ENCODE peak calls at places on chromosomes 11 and 22, in seven cellular contexts. B is aorta, R is heart right ventricle, M is cardiac muscle cell, W is OCI-LY7, Y is right atrium auricular region, L is adipocyte. O is an unnamed sample. For H3K4me1, the result is how much of the 10 kb centered on the place peaks cover.

GRCh38 chr22:43257549-43257948 is 70.6 kb upstream of the TTLL12 start:
- DNase-seq in L (no peak), W (no peak), B (no peak), Y (no peak), R (no peak), M (no peak), O (no peak)

GRCh38 chr11:110196884-110197420 is 99.5 kb downstream of the RDX start:
- DNase-seq in Y (peak), M (no peak), W (no peak), L (no peak), R (no peak), B (no peak), O (no peak)

GRCh38 chr11:113906038-113906437 is 1.4 kb downstream of the HTR3B start:
- DNase-seq in B (no peak), M (peak), Y (no peak), W (no peak), R (no peak), L (peak), O (no peak)

GRCh38 chr22:37174964-37175363 is 13.1 kb downstream of the C1QTNF6 start:
- DNase-seq in L (no peak), W (no peak), Y (no peak), M (no peak), R (no peak), B (no peak), O (no peak)

GRCh38 chr11:112274007-112274783 is 13.5 kb upstream of the PLET1 start:
- DNase-seq in W (no peak), B (no peak), L (no peak), R (no peak), M (peak), Y (no peak), O (no peak)

GRCh38 chr11:38019072-38019775 is 1421.2 kb upstream of the RAG2 start:
- DNase-seq in R (no peak), B (no peak), L (no peak), W (no peak), M (no peak), Y (no peak), O (no peak)

GRCh38 chr22:46734830-46735453 is 3.1 kb downstream of the CERK start:
- DNase-seq in R (no peak), B (peak), M (no peak), Y (no peak), W (peak), L (no peak), O (no peak)

GRCh38 chr22:22702874-22703570 is 58.6 kb downstream of the GGTLC2 start:
- DNase-seq in W (no peak), R (no peak), Y (no peak), M (no peak), L (no peak), B (no peak), O (no peak)

GRCh38 chr11:64094463-64095223 is 58.9 kb downstream of the FLRT1 start:
- DNase-seq in Y (no peak), R (no peak), B (no peak), M (no peak), W (no peak), L (no peak), O (peak)

GRCh38 chr11:61908730-61909622 is 8.4 kb downstream of the RAB3IL1 start:
- DNase-seq in M (peak), B (peak), L (no peak), W (no peak), R (peak), Y (no peak), O (peak)

GRCh38 chr11:26649884-26650283 is 72.0 kb downstream of the SLC5A12 start:
- DNase-seq in M (peak), L (peak), W (peak), Y (no peak), R (no peak), B (no peak), O (no peak)

GRCh38 chr11:11580831-11581492 is 40.8 kb downstream of the GALNT18 start:
- DNase-seq in M (no peak), B (no peak), W (no peak), Y (peak), R (no peak), L (no peak), O (no peak)

GRCh38 chr11:46330154-46330886 is 16.9 kb upstream of the DGKZ start:
- DNase-seq in Y (no peak), M (no peak), L (no peak), R (no peak), W (no peak), B (no peak), O (no peak)

GRCh38 chr22:20244744-20245576 is 23.2 kb downstream of the RTN4R start:
- DNase-seq in W (peak), B (no peak), R (no peak), M (no peak), L (no peak), Y (no peak), O (no peak)

GRCh38 chr11:17753641-17754040 is 19.1 kb downstream of the KCNC1 start:
- DNase-seq in L (no peak), R (no peak), B (peak), Y (no peak), W (no peak), M (no peak), O (peak)

GRCh38 chr11:81874627-81875026 is 859.0 kb downstream of the FAM181B start:
- DNase-seq in R (no peak), L (no peak), B (no peak), M (peak), W (peak), Y (no peak), O (no peak)

GRCh38 chr11:128416976-128417375 is 170.4 kb downstream of the ETS1 start:
- DNase-seq in W (no peak), Y (no peak), R (no peak), L (no peak), B (no peak), M (no peak), O (no peak)

GRCh38 chr11:35809561-35809960 is 134.3 kb upstream of the LDLRAD3 start:
- DNase-seq in W (no peak), L (no peak), R (no peak), M (no peak), B (no peak), Y (no peak), O (no peak)

GRCh38 chr22:17867160-17867785 is 93.0 kb upstream of the BID start:
- DNase-seq in R (peak), W (no peak), L (no peak), M (no peak), Y (no peak), B (peak), O (peak)

GRCh38 chr22:39206491-39206890 is 38.3 kb downstream of the PDGFB start:
- DNase-seq in W (no peak), M (no peak), L (no peak), R (no peak), Y (no peak), B (peak), O (no peak)

GRCh38 chr22:40583058-40583741 is 53.3 kb downstream of the MRTFA start:
- DNase-seq in B (no peak), L (no peak), Y (no peak), M (no peak), W (no peak), R (no peak), O (no peak)

GRCh38 chr11:16346975-16347374 is 9.4 kb downstream of the SOX6 start:
- DNase-seq in M (no peak), L (peak), R (no peak), B (no peak), W (no peak), Y (no peak), O (no peak)

GRCh38 chr11:69837791-69838190 is 18.6 kb upstream of the FGF3 start:
- DNase-seq in W (no peak), B (no peak), Y (no peak), M (no peak), R (no peak), L (no peak), O (no peak)

GRCh38 chr11:131910491-131911387 is 540.3 kb downstream of the NTM start:
- DNase-seq in W (no peak), B (no peak), M (peak), R (no peak), Y (no peak), L (peak), O (no peak)

GRCh38 chr22:44023404-44024287 is 456 bp upstream of the PARVB start:
- DNase-seq in L (peak), B (peak), M (peak), R (peak), W (no peak), Y (peak), O (peak)

GRCh38 chr11:128772814-128773213 is 78.9 kb downstream of the FLI1 start:
- DNase-seq in B (peak), W (peak), M (no peak), Y (no peak), L (no peak), R (peak), O (peak)

GRCh38 chr11:59641156-59641555 is 25.6 kb upstream of the OSBP start:
- DNase-seq in M (no peak), W (no peak), Y (no peak), L (no peak), B (no peak), R (no peak), O (no peak)

GRCh38 chr11:12122083-12122482 is 11.7 kb downstream of the MICAL2 start:
- DNase-seq in Y (no peak), M (no peak), R (no peak), L (no peak), B (no peak), W (no peak), O (no peak)

GRCh38 chr22:31286360-31287255 is 5.7 kb downstream of the PIK3IP1 start:
- DNase-seq in Y (no peak), W (peak), M (peak), B (no peak), R (no peak), L (no peak), O (no peak)

GRCh38 chr11:74011360-74012071 is 2.6 kb upstream of the UCP3 start:
- DNase-seq in B (no peak), W (no peak), R (no peak), M (no peak), L (peak), Y (no peak), O (no peak)

GRCh38 chr11:105811242-105811641 is 201.4 kb downstream of the GRIA4 start:
- DNase-seq in Y (no peak), R (no peak), L (no peak), M (no peak), W (no peak), B (no peak), O (no peak)

GRCh38 chr22:20408891-20409290 is 14.9 kb downstream of the ZNF74 start:
- DNase-seq in R (no peak), L (no peak), W (no peak), Y (no peak), M (no peak), B (peak), O (no peak)

GRCh38 chr11:124779568-124779967 is 17.5 kb upstream of the ESAM start:
- DNase-seq in B (no peak), M (no peak), L (no peak), Y (no peak), W (no peak), R (no peak), O (no peak)

DNA sequence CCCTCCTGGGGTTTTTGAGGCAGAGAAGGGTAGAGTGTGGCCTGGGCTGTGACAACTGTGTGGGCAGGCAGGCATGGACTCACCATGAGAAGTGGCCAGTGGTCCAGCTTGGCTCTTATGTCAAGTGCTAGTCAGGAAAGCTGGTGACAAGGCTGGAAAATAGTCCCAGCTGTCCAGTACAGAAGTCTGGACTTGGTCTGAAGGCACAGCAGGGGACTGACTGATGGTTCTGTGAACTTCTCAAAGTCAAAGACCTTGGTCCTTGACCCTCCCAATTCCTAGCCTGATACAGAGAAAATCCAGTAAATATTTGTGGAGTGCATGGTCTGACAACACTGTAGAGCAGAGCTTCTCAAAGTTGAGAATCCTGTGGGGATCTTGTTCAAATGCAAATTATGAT is 1.7 kb downstream of the PPFIBP2 start:
- DNase-seq in B (no peak), R (no peak), W (no peak), Y (no peak), L (no peak), M (no peak), O (no peak)
- H3K4me1 ChIP-seq in B (under half), R (under half), W (half or more), Y (under half), L (under half), M (under half), O (under half)

GRCh38 chr11:118791015-118791960 is at the start of gene DDX6:
- DNase-seq in M (peak), R (peak), W (peak), L (peak), Y (peak), B (peak), O (peak)
- H3K4me1 ChIP-seq in M (under half), R (under half), W (under half), L (under half), Y (under half), B (under half), O (under half)

GRCh38 chr11:20026629-20027545 is 133.4 kb downstream of the DBX1 start:
- DNase-seq in B (no peak), M (no peak), W (no peak), Y (no peak), L (no peak), R (no peak), O (no peak)

GRCh38 chr11:20029193-20029592 is 131.1 kb downstream of the DBX1 start:
- DNase-seq in W (no peak), R (no peak), Y (no peak), M (peak), L (no peak), B (no peak), O (no peak)

GRCh38 chr11:20030472-20030871 is 129.8 kb downstream of the DBX1 start:
- DNase-seq in R (no peak), L (no peak), B (no peak), M (no peak), W (no peak), Y (no peak), O (no peak)

GRCh38 chr11:20025331-20025840 is 134.9 kb downstream of the DBX1 start:
- DNase-seq in M (no peak), B (no peak), W (no peak), L (no peak), Y (no peak), R (no peak), O (no peak)

DNA sequence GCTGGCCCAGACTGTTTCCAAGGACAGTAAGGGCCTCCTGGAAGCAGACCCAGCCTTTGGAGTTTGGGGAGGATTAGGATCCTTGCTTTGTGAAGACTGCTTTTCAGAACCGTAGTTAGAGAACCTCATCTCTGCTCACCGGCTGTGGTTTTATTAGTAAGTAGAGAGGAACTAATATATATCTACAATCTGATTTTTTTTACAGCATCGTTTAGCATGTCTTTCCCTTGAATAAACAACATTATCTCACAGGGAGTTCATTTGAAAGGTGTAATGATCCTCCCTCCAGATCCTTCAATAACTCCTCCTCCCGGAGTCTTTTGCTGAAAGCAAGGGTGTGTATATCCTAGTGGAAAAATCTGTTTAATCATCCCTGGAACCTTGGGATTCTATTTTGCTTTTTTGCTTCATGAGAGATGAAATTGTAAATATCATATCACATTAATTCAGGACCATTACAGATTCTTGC is 132.7 kb downstream of the DBX1 start:
- DNase-seq in L (no peak), B (no peak), R (no peak), Y (no peak), M (no peak), W (no peak), O (no peak)
- H3K4me1 ChIP-seq in L (under half), B (under half), R (under half), Y (under half), M (half or more), W (under half), O (under half)

GRCh38 chr11:65491163-65491465 is 7.7 kb upstream of the MALAT1 start:
- DNase-seq in L (peak), W (no peak), M (no peak), R (no peak), Y (no peak), B (no peak), O (no peak)
- H3K4me1 ChIP-seq in L (half or more), W (half or more), M (half or more), R (half or more), Y (under half), B (under half), O (half or more)